ENCODE peak calls at places on chromosomes 13 and 19, in four cellular contexts. F is K562, D is HepG2, K is GM12878. L is an unnamed sample.

GRCh38 chr13:41222259-41222852 is 28.0 kb upstream of the KBTBD7 start:
- DNase-seq in D (peak), F (peak), K (peak), L (peak)

GRCh38 chr13:74299688-74300087 is 165.5 kb upstream of the KLF12 start:
- DNase-seq in F (no peak), D (no peak), K (no peak), L (no peak)

GRCh38 chr19:13959962-13960862 is 7.9 kb downstream of the DCAF15 start:
- DNase-seq in D (no peak), K (no peak), F (peak), L (no peak)

GRCh38 chr13:24290280-24290932 is 19.0 kb upstream of the C1QTNF9 start:
- DNase-seq in F (no peak), K (no peak), D (no peak), L (no peak)

GRCh38 chr19:31572671-31573298 is 223.5 kb upstream of the TSHZ3 start:
- DNase-seq in D (no peak), K (no peak), F (no peak), L (no peak)

GRCh38 chr19:19595171-19595701 is 23.3 kb downstream of the PBX4 start:
- DNase-seq in D (no peak), K (no peak), F (no peak), L (no peak)

GRCh38 chr13:98528663-98529064 is 48.2 kb downstream of the STK24 start:
- DNase-seq in F (no peak), K (no peak), D (no peak), L (no peak)

GRCh38 chr13:106568225-106569003 is 477 bp upstream of the ARGLU1 start:
- DNase-seq in D (peak), K (no peak), F (peak), L (peak)

GRCh38 chr13:19148561-19148960 is 33.1 kb downstream of the TUBA3C start:
- DNase-seq in D (no peak), F (no peak), K (no peak), L (no peak)
- TF ChIP-seq ZNF274 in D (no peak), F (no peak), K (no peak), L (no peak)

DNA sequence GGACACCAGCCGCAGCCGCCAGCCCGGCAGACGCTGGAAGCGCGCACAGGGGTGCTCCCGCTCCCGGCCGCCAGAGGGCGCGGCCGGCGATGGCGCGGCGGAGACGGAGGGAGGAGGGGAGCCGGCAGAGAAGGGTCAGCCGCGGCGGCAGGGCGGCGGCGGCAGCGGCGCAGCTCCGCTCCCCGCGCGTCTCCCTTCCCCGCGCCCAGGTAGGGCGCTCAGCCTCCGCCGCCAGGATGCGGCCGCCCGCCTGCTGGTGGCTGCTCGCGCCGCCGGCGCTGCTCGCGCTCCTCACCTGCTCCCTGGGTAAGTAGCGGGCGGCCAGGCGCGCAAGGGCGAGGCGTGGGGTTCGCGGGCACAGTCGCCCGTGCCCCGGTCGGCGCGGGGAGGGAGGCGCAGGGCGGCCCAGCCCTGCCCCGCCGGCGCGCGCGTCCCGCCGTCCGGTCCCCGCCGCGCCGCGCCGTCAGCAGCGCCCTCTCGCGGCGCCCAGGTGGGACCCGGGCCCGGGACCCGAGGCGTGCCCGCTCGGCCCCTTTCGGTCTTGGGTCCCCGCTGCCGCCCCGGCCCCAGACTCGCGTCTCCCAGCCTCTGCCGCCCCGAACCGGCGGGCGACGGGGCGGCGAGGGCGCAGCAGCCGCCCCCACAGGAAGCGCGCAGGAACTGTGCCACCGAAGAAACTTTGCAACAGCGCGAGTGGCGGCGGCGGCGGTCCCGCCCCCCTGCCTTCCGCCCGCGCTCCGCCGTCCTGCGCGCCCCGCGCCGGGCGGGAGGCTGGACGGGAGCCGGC is at the start of gene B3GLCT:
- DNase-seq in K (no peak), D (peak), F (peak), L (peak)
- TF ChIP-seq REST in K (no peak), D (no peak), F (no peak), L (no peak)

GRCh38 chr19:18479964-18480723 is 41.7 kb downstream of the ELL start:
- DNase-seq in F (peak), K (no peak), D (no peak), L (no peak)
- TF ChIP-seq ZNF274 in F (no peak), K (no peak), D (no peak), L (no peak)

GRCh38 chr13:49403966-49404365 is 39.9 kb downstream of the CAB39L start:
- DNase-seq in K (no peak), D (no peak), F (no peak), L (no peak)

GRCh38 chr13:49400755-49401659 is 42.9 kb downstream of the CAB39L start:
- DNase-seq in D (no peak), F (peak), K (no peak), L (no peak)

GRCh38 chr13:49395416-49396277 is 48.2 kb downstream of the CAB39L start:
- DNase-seq in K (no peak), F (no peak), D (no peak), L (no peak)

GRCh38 chr13:49404621-49405020 is 39.2 kb downstream of the CAB39L start:
- DNase-seq in F (no peak), D (no peak), K (no peak), L (no peak)

GRCh38 chr13:49399801-49400472 is 43.9 kb downstream of the CAB39L start:
- DNase-seq in K (no peak), F (no peak), D (no peak), L (no peak)
- TF ChIP-seq REST in K (no peak), F (no peak), D (no peak), L (no peak)

GRCh38 chr19:1214299-1214861 is 8.8 kb downstream of the STK11 start:
- DNase-seq in F (no peak), K (no peak), D (no peak), L (no peak)
- TF ChIP-seq ZNF274 in F (no peak), K (no peak), D (no peak), L (no peak)

GRCh38 chr19:56094449-56094848 is 26.6 kb downstream of the ZNF787 start:
- DNase-seq in D (no peak), F (no peak), K (no peak), L (no peak)
- TF ChIP-seq REST in D (no peak), F (no peak), K (no peak), L (no peak)